ENCODE peak calls at places on chromosomes 1 and 21, in five cellular contexts. X is activated gamma-delta T cell treated with anti-CD3 and anti-CD28 coated beads, Interleukin-2, amount 50 U/mL, for 16 hours; L is stimulated activated CD4-positive, alpha-beta T cell treated with anti-CD3 and anti-CD28 coated beads, Interleukin-4, amount 100 ng/mL, for 48 hours; R is LNCaP clone FGC; Q is Right ventricle myocardium superior. J is an unnamed sample.

GRCh38 chr1:67607286-67607685 is 77.7 kb upstream of the GADD45A start:
- DNase-seq in X (no peak), L (no peak), R (no peak), Q (no peak), J (no peak)

GRCh38 chr21:42609806-42610205 is 43.6 kb upstream of the PDE9A start:
- DNase-seq in X (no peak), L (peak), R (no peak), Q (no peak), J (no peak)

GRCh38 chr1:247326601-247327135 is 5.0 kb downstream of the ZNF496 start:
- DNase-seq in X (no peak), L (no peak), R (no peak), Q (no peak), J (no peak)

GRCh38 chr1:147527941-147528936 is 13.1 kb upstream of the BCL9 start:
- DNase-seq in X (no peak), L (no peak), R (no peak), Q (no peak), J (no peak)

GRCh38 chr1:178310685-178311105 is 186.1 kb downstream of the CLEC20A start:
- DNase-seq in X (no peak), L (no peak), R (peak), Q (no peak), J (peak)

GRCh38 chr1:181640959-181641358 is 157.6 kb downstream of the CACNA1E start:
- DNase-seq in X (no peak), L (no peak), R (no peak), Q (no peak), J (no peak)

GRCh38 chr1:53398585-53399365 is 60.4 kb upstream of the DMRTB1 start:
- DNase-seq in X (no peak), L (no peak), R (no peak), Q (no peak), J (no peak)

GRCh38 chr1:26132825-26133167 is 21.2 kb downstream of the PDIK1L start:
- DNase-seq in X (no peak), L (no peak), R (no peak), Q (no peak), J (no peak)

GRCh38 chr21:36069713-36070573 is at the start of gene CBR1:
- DNase-seq in X (peak), L (peak), R (peak), Q (peak), J (peak)

GRCh38 chr21:25568230-25568629 is 39.1 kb downstream of the MRPL39 start:
- DNase-seq in X (no peak), L (no peak), R (no peak), Q (peak), J (no peak)

GRCh38 chr1:111723091-111723806 is 15.9 kb downstream of the INKA2 start:
- DNase-seq in X (no peak), L (no peak), R (no peak), Q (no peak), J (no peak)

GRCh38 chr1:1517973-1518620 is 6.1 kb downstream of the ATAD3A start:
- DNase-seq in X (no peak), L (no peak), R (no peak), Q (no peak), J (no peak)

GRCh38 chr1:72283204-72284083 is 1.1 kb upstream of the NEGR1 start:
- DNase-seq in X (no peak), L (no peak), R (no peak), Q (peak), J (peak)

GRCh38 chr1:45326627-45327591 is at the start of gene HPDL:
- DNase-seq in X (peak), L (peak), R (no peak), Q (peak), J (no peak)

GRCh38 chr1:117059334-117059677 is 820 bp upstream of the TTF2 start:
- DNase-seq in X (peak), L (peak), R (no peak), Q (peak), J (peak)

GRCh38 chr1:189637041-189637440 is 840.6 kb downstream of the BRINP3 start:
- DNase-seq in X (no peak), L (no peak), R (no peak), Q (no peak), J (peak)